ENCODE peak calls at places on chromosomes 6 and 20, in eight cellular contexts. A is adrenal gland, G is brain microvascular endothelial cell, P is T-helper 1 cell, K is LoVo, W is testis, O is NCI-H1092, L is RPMI7951. C is an unnamed sample.

GRCh38 chr20:6053776-6054688 is at the start of gene LRRN4:
- DNase-seq in L (peak), W (no peak), K (peak), P (no peak), G (no peak), A (no peak), O (peak), C (peak)

GRCh38 chr6:95743591-95743990 is 166.3 kb downstream of the MANEA start:
- DNase-seq in L (no peak), W (no peak), O (no peak), K (no peak), A (no peak), G (no peak), P (no peak), C (no peak)

GRCh38 chr20:11807070-11807741 is 110.5 kb upstream of the BTBD3 start:
- DNase-seq in P (no peak), O (no peak), G (peak), L (peak), A (peak), K (no peak), W (no peak), C (no peak)

GRCh38 chr6:84979541-84979940 is 215.1 kb upstream of the TBX18 start:
- DNase-seq in W (no peak), P (no peak), A (no peak), K (no peak), O (no peak), G (peak), L (no peak), C (no peak)

GRCh38 chr6:44028767-44029166 is 98.5 kb downstream of the MRPL14 start:
- DNase-seq in K (no peak), G (no peak), A (peak), P (no peak), O (no peak), W (no peak), L (peak), C (peak)

GRCh38 chr20:4021905-4022304 is 6.5 kb upstream of the RNF24 start:
- DNase-seq in P (no peak), W (no peak), K (no peak), O (no peak), A (no peak), L (peak), G (no peak), C (no peak)

GRCh38 chr20:40279390-40279789 is 409.6 kb downstream of the MAFB start:
- DNase-seq in G (peak), W (peak), P (no peak), L (peak), A (peak), K (no peak), O (no peak), C (no peak)

GRCh38 chr6:132300323-132300949 is 100.8 kb downstream of the MOXD1 start:
- DNase-seq in L (peak), A (peak), K (peak), G (peak), P (no peak), O (no peak), W (peak), C (no peak)

GRCh38 chr6:8047466-8048292 is 16.5 kb downstream of the BLOC1S5 start:
- DNase-seq in L (no peak), W (no peak), K (no peak), G (no peak), O (no peak), P (no peak), A (no peak), C (no peak)

GRCh38 chr6:13009031-13009430 is 292.5 kb downstream of the PHACTR1 start:
- DNase-seq in G (no peak), O (no peak), K (no peak), A (no peak), P (no peak), L (no peak), W (no peak), C (no peak)